ENCODE peak calls at places on chromosomes 16 and 17, in six cellular contexts. H, C, V, D, Q and M are unnamed samples.

GRCh38 chr17:43418441-43419374 is 19.9 kb downstream of the ARL4D start:
- DNase-seq in Q (peak), C (no peak), H (no peak), D (no peak), V (no peak), M (no peak)

GRCh38 chr17:19713901-19714361 is 2.5 kb downstream of the SLC47A2 start:
- DNase-seq in H (no peak), D (no peak), C (no peak), Q (no peak), V (no peak), M (no peak)

GRCh38 chr17:35006345-35006744 is 26.0 kb downstream of the LIG3 start:
- DNase-seq in V (no peak), C (no peak), Q (no peak), H (no peak), D (no peak), M (no peak)

GRCh38 chr17:50055055-50055425 is 870 bp upstream of the ITGA3 start:
- DNase-seq in C (peak), V (peak), Q (peak), D (peak), H (no peak), M (no peak)

GRCh38 chr17:6556121-6557039 is at the start of gene PITPNM3:
- DNase-seq in V (peak), D (no peak), H (peak), C (no peak), Q (no peak), M (no peak)

GRCh38 chr16:84271866-84272265 is 22.8 kb upstream of the WFDC1 start:
- DNase-seq in V (no peak), D (no peak), H (no peak), Q (no peak), C (no peak), M (no peak)

GRCh38 chr17:61635913-61636432 is 45.0 kb upstream of the NACA2 start:
- DNase-seq in D (no peak), V (peak), Q (peak), C (peak), H (peak), M (peak)

GRCh38 chr17:15291674-15292361 is 26.7 kb upstream of the PMP22 start:
- DNase-seq in C (no peak), D (peak), V (no peak), H (no peak), Q (no peak), M (no peak)

GRCh38 chr17:65156185-65156834 is 19.1 kb downstream of the RGS9 start:
- DNase-seq in D (no peak), C (no peak), V (no peak), Q (no peak), H (no peak), M (no peak)

GRCh38 chr16:4158143-4159093 is 42.2 kb upstream of the ADCY9 start:
- DNase-seq in C (no peak), D (no peak), H (no peak), Q (no peak), V (no peak), M (no peak)

GRCh38 chr17:17313350-17313991 is 10.3 kb downstream of the NT5M start:
- DNase-seq in Q (peak), C (peak), D (peak), H (peak), V (peak), M (no peak)

GRCh38 chr16:77636615-77637014 is 85.7 kb upstream of the NUDT7 start:
- DNase-seq in D (no peak), Q (no peak), H (no peak), C (no peak), V (no peak), M (no peak)

GRCh38 chr17:4247981-4248388 is 15.8 kb downstream of the ANKFY1 start:
- DNase-seq in D (no peak), Q (peak), V (no peak), H (no peak), C (no peak), M (no peak)

GRCh38 chr17:45046536-45047125 is 4.8 kb downstream of the DCAKD start:
- DNase-seq in H (no peak), V (no peak), D (no peak), Q (no peak), C (no peak), M (no peak)

GRCh38 chr17:66893382-66893781 is 58.5 kb downstream of the CACNG5 start:
- DNase-seq in V (no peak), H (no peak), Q (no peak), C (no peak), D (no peak), M (no peak)

GRCh38 chr16:86211800-86212199 is 298.5 kb upstream of the FOXF1 start:
- DNase-seq in H (peak), Q (no peak), D (no peak), C (no peak), V (no peak), M (no peak)

GRCh38 chr17:7834554-7834890 is 505 bp downstream of the KDM6B start:
- DNase-seq in D (peak), V (no peak), Q (peak), C (peak), H (no peak), M (no peak)

GRCh38 chr17:55168970-55169687 is 95.6 kb upstream of the HLF start:
- DNase-seq in D (no peak), H (no peak), C (no peak), V (no peak), Q (no peak), M (no peak)

GRCh38 chr17:56593741-56594527 is 435 bp downstream of the NOG start:
- DNase-seq in C (peak), V (peak), D (peak), H (peak), Q (peak), M (peak)

GRCh38 chr17:48030531-48030930 is 7.1 kb downstream of the COPZ2 start:
- DNase-seq in Q (no peak), C (no peak), H (no peak), D (no peak), V (no peak), M (no peak)

GRCh38 chr17:1180958-1181768 is 1.4 kb upstream of the ABR start:
- DNase-seq in V (peak), H (no peak), Q (peak), D (no peak), C (no peak), M (no peak)

GRCh38 chr16:20906225-20906870 is 5.8 kb downstream of the LYRM1 start:
- DNase-seq in Q (no peak), V (no peak), H (no peak), D (no peak), C (no peak), M (no peak)

GRCh38 chr17:12959441-12959840 is 58.4 kb downstream of the ELAC2 start:
- DNase-seq in H (no peak), D (no peak), V (no peak), C (no peak), Q (no peak), M (no peak)

GRCh38 chr17:46198233-46198632 is 5.0 kb upstream of the KANSL1 start:
- DNase-seq in C (no peak), H (no peak), V (no peak), Q (no peak), D (no peak), M (no peak)

GRCh38 chr16:82694239-82694874 is 67.6 kb downstream of the CDH13 start:
- DNase-seq in D (no peak), C (no peak), Q (no peak), H (no peak), V (no peak), M (no peak)

GRCh38 chr16:85188822-85189672 is 76.8 kb upstream of the CIBAR2 start:
- DNase-seq in Q (no peak), D (no peak), C (no peak), H (no peak), V (no peak), M (no peak)

DNA sequence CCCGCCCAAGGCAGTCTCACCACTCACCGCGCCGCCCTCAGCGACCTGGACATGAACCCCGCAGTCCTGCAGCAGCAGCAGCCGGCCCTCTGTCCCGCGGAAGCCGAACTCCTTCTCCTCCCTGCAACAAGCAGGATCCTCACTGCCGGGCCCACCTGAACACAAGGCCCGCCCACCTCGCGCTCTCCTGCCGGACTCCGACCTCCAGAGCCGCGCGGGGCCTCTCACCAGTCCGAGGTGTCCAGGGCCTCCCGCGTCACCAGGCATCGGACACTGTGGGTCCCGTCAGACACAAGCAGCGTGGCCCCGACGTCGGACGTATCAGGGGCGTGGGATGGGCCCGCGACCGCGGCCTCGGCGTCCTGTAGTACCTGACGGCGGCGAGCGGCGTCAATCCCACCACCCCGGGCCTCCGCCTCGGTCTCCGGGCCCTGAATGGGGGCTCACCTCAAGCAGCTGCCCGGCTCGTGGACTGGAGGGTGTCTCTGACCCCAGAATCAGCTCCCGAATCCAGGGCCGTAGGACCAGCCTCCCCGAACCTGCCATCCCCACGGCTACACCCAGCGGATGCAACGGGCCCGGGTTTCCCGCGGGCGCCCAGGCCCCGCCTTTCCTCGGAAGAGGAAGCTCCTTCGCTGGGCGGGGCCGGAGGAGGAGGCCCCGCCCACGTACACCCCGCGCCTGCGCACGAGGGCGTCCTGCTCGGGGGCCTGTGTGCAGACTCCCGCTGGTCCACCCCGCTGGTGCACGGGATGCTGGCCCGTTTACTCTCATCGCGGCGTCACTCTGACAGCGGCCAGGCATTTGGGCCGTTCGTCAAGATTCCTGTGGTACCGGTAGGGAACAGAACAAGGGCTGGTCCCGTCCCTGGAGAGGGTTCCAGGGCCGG is at the start of gene ACD:
- DNase-seq in H (peak), D (peak), V (peak), C (peak), Q (peak), M (peak)
- TF ChIP-seq CTCF in H (no peak), D (no peak), V (no peak), C (no peak), Q (no peak), M (no peak)

GRCh38 chr17:82836823-82837357 is 2.9 kb downstream of the ZNF750 start:
- DNase-seq in H (no peak), C (no peak), Q (no peak), D (no peak), V (no peak), M (no peak)
- TF ChIP-seq CTCF in H (no peak), C (no peak), Q (peak), D (no peak), V (no peak), M (peak)

GRCh38 chr16:1152651-1153259 is at the start of gene CACNA1H:
- DNase-seq in D (no peak), Q (peak), C (peak), V (peak), H (peak), M (peak)
- TF ChIP-seq CTCF in D (no peak), Q (peak), C (peak), V (peak), H (peak), M (peak)

DNA sequence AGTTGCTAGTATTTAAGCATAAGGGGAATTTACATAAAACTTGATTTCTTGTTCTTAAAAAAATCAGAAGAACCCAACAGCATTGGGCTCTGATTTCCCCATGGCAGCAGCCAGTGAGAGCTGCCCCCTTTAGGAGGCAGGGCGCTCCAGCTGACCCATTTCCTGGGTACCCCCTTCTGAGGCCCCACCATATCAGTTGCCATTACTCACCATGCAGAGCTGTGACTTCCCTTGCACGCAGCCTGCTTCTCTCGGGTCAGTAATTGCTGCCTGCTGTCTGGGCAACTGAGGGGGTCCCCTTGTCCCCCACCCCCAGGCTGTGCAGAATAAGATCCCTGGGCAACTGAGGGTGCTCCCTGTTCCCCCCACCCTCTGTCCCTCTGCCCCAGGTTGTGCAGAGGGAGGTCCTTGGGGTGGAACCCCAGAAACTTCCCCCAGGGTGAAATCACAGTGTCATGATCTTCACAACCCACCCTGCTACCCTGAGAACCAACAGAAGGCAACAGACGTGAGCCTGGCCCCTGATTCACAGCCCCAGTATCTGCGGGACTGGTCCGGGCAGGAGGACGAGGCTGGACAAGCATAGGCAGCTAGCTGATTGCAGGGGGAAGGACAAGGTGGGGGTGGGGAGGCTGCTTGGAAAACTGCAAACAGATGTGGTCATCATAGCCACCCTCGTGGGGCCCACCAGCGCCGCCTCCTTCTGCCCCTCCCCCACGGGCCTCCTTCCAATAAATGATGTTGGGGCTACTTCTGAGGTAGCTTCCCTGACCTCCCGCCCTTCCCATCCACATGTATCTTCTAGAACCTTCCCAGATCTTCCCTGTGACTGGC is 12.0 kb upstream of the CDC42EP4 start:
- DNase-seq in C (no peak), H (no peak), V (no peak), Q (no peak), D (no peak), M (no peak)
- TF ChIP-seq CTCF in C (no peak), H (no peak), V (no peak), Q (no peak), D (no peak), M (no peak)

GRCh38 chr16:16185095-16185494 is 38.2 kb downstream of the ABCC6 start:
- DNase-seq in D (no peak), C (no peak), V (no peak), H (no peak), Q (no peak), M (no peak)

GRCh38 chr16:16182918-16183317 is 40.4 kb downstream of the ABCC6 start:
- DNase-seq in Q (no peak), C (no peak), V (no peak), D (no peak), H (no peak), M (no peak)

GRCh38 chr16:16186820-16187219 is 36.5 kb downstream of the ABCC6 start:
- DNase-seq in D (no peak), C (no peak), H (no peak), V (no peak), Q (no peak), M (no peak)

GRCh38 chr16:16184594-16184993 is 38.7 kb downstream of the ABCC6 start:
- DNase-seq in D (no peak), C (no peak), V (no peak), Q (no peak), H (no peak), M (no peak)

GRCh38 chr16:16183562-16183961 is 39.7 kb downstream of the ABCC6 start:
- DNase-seq in Q (peak), H (no peak), C (no peak), V (peak), D (no peak), M (peak)
- TF ChIP-seq CTCF in Q (peak), H (peak), C (no peak), V (peak), D (no peak), M (peak)

DNA sequence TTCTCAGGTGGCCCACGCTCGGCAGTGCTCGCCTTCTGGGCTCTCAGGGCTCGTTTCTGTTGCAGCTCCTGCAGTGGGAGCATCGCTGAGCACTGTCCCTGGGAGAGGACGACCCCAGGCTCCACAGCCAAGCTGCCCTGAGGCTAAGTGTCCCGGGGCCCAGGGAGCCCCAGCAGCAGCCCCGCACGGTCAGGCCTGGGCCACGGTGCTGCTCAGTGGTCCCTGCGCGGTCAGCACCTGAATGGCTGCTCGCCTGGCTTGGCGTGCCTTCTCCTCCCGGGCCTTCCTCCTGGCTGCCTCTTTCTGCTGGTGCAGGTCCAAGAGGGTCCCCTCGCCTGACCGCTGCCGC is 23.3 kb downstream of the CEP131 start:
- DNase-seq in V (no peak), C (no peak), Q (no peak), H (no peak), D (no peak), M (no peak)
- TF ChIP-seq CTCF in V (no peak), C (no peak), Q (no peak), H (no peak), D (no peak), M (no peak)

GRCh38 chr16:46927273-46927672 is 43.1 kb downstream of the GPT2 start:
- DNase-seq in D (no peak), H (no peak), V (no peak), Q (no peak), C (no peak), M (no peak)
- TF ChIP-seq CTCF in D (no peak), H (no peak), V (no peak), Q (no peak), C (no peak), M (no peak)

GRCh38 chr16:26453215-26453614 is 613.5 kb upstream of the C16orf82 start:
- DNase-seq in C (no peak), H (no peak), D (no peak), Q (no peak), V (no peak), M (no peak)
- TF ChIP-seq CTCF in C (no peak), H (no peak), D (no peak), Q (peak), V (peak), M (peak)

GRCh38 chr17:31508310-31509094 is 117.0 kb downstream of the RAB11FIP4 start:
- DNase-seq in Q (peak), H (no peak), V (no peak), D (no peak), C (peak), M (no peak)
- TF ChIP-seq CTCF in Q (peak), H (peak), V (peak), D (no peak), C (peak), M (peak)

DNA sequence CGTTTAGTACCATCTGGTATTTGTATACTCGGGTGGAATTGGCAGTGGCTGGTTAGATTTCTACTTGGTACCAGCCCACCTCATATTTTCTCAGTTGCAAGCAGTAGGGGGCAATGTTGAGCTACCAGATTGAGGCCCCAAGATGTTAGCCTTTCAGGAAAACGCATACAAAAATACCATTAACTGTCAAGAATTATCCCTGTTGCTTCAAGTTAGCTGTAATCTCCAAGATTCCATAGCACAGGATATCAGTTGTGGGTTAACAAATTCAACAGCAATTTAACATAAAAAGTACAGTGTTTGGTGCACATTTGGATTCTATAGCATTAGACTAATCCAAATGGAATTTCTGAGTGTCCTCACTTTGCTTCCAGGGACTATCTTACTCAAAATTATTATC is 188.2 kb downstream of the FTO start:
- DNase-seq in Q (peak), D (peak), C (peak), V (peak), H (peak), M (peak)
- TF ChIP-seq CTCF in Q (peak), D (peak), C (peak), V (peak), H (peak), M (peak)